ENCODE peak calls at places on chromosomes 4 and X, in nine cellular contexts. O, E, A, R, G, B, M, W and V are unnamed samples.

GRCh38 chr4:87832669-87833068 is at the start of gene MEPE:
- DNase-seq in O (no peak), E (no peak), A (no peak), R (no peak), G (no peak), B (no peak), M (no peak), W (no peak), V (no peak)

GRCh38 chr4:38692421-38692820 is 28.4 kb downstream of the KLF3 start:
- DNase-seq in O (no peak), E (no peak), A (no peak), R (no peak), G (no peak), B (no peak), M (no peak), W (no peak), V (no peak)

GRCh38 chr4:184439856-184440592 is 34.3 kb downstream of the IRF2 start:
- DNase-seq in O (no peak), E (no peak), A (no peak), R (no peak), G (no peak), B (no peak), M (no peak), W (no peak), V (no peak)

GRCh38 chr4:73248821-73249220 is 9.8 kb downstream of the ANKRD17 start:
- DNase-seq in O (no peak), E (no peak), A (no peak), R (no peak), G (no peak), B (no peak), M (no peak), W (no peak), V (no peak)

GRCh38 chr4:77127837-77128621 is 29.0 kb upstream of the CCNG2 start:
- DNase-seq in O (no peak), E (no peak), A (no peak), R (no peak), G (no peak), B (no peak), M (no peak), W (no peak), V (no peak)

GRCh38 chr4:72770708-72771107 is 201.7 kb upstream of the ADAMTS3 start:
- DNase-seq in O (no peak), E (no peak), A (no peak), R (no peak), G (no peak), B (no peak), M (no peak), W (no peak), V (no peak)

GRCh38 chr4:98672583-98673281 is 14.3 kb upstream of the TSPAN5 start:
- DNase-seq in O (no peak), E (no peak), A (no peak), R (no peak), G (no peak), B (no peak), M (no peak), W (no peak), V (no peak)

GRCh38 chr4:6332042-6332668 is 62.5 kb downstream of the WFS1 start:
- DNase-seq in O (peak), E (no peak), A (no peak), R (no peak), G (no peak), B (no peak), M (no peak), W (peak), V (no peak)

GRCh38 chr4:90536408-90536807 is 409.2 kb downstream of the CCSER1 start:
- DNase-seq in O (no peak), E (no peak), A (no peak), R (no peak), G (no peak), B (no peak), M (no peak), W (no peak), V (no peak)

GRCh38 chrX:19566359-19567141 is 51.2 kb upstream of the MAP3K15 start:
- DNase-seq in O (peak), E (no peak), A (no peak), R (no peak), G (peak), B (no peak), M (no peak), W (peak), V (peak)

GRCh38 chrX:63656871-63657580 is 128.0 kb downstream of the ARHGEF9 start:
- DNase-seq in O (no peak), E (no peak), A (no peak), R (no peak), G (no peak), B (no peak), M (no peak), W (no peak), V (no peak)

GRCh38 chr4:55925235-55925634 is 23.5 kb upstream of the CEP135 start:
- DNase-seq in O (no peak), E (no peak), A (no peak), R (no peak), G (no peak), B (no peak), M (no peak), W (peak), V (no peak)

GRCh38 chr4:31051565-31051964 is 331.4 kb downstream of the PCDH7 start:
- DNase-seq in O (no peak), E (no peak), A (no peak), R (no peak), G (no peak), B (no peak), M (no peak), W (no peak), V (no peak)

GRCh38 chr4:187276786-187277408 is 553.2 kb upstream of the FAT1 start:
- DNase-seq in O (no peak), E (no peak), A (no peak), R (no peak), G (no peak), B (no peak), M (no peak), W (no peak), V (no peak)

GRCh38 chr4:10100734-10101216 is 15.8 kb downstream of the WDR1 start:
- DNase-seq in O (peak), E (no peak), A (no peak), R (no peak), G (peak), B (no peak), M (peak), W (no peak), V (no peak)
- TF ChIP-seq POLR2AphosphoS5 in O (no peak), E (no peak), A (no peak), R (peak), G (peak), B (peak), M (no peak), W (no peak), V (peak)

DNA sequence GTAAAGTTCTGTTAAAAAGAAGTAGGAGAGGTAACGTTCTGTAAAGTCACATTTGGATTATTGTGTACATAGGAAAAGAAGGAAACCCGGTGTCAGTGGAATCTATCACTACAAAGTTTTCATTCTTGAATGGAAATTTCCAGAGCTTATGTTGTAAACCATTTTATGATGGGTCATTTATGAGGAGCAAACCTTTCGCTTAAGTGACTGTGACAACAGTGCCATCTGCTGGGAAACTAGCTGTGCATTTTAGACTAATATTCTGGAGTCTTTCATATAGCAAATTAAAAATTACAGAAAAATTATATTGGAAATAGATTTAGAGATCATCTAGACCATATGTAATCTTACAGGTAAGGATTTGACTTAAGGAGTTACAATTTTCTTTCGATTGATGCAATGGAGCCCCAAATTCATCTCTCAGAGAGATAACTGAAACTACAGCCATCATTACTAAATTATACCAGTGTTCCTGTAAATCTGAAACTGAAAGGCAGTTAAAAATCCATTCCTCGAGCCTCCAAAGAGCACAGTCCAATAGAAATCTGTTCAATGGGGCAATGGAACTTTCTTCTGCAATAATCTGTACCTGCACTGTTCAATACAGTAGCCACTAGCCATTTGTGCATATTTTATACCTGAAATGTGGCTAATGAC is 26.9 kb downstream of the ASB9 start:
- DNase-seq in O (peak), E (no peak), A (no peak), R (no peak), G (peak), B (no peak), M (no peak), W (peak), V (peak)
- TF ChIP-seq POLR2AphosphoS5 in O (no peak), E (no peak), A (no peak), R (no peak), G (no peak), B (no peak), M (no peak), W (no peak), V (no peak)

GRCh38 chr4:68869274-68869773 is 53.5 kb downstream of the UGT2B10 start:
- DNase-seq in O (no peak), E (no peak), A (no peak), R (no peak), G (no peak), B (no peak), M (no peak), W (no peak), V (no peak)

GRCh38 chr4:68865760-68866159 is 50.0 kb downstream of the UGT2B10 start:
- DNase-seq in O (no peak), E (no peak), A (no peak), R (no peak), G (no peak), B (no peak), M (no peak), W (peak), V (no peak)

GRCh38 chr4:68865178-68865638 is 49.4 kb downstream of the UGT2B10 start:
- DNase-seq in O (no peak), E (no peak), A (no peak), R (no peak), G (no peak), B (no peak), M (no peak), W (no peak), V (no peak)

GRCh38 chr4:68861057-68861456 is 45.3 kb downstream of the UGT2B10 start:
- DNase-seq in O (no peak), E (no peak), A (no peak), R (no peak), G (no peak), B (no peak), M (no peak), W (no peak), V (no peak)

GRCh38 chr4:68864438-68865177 is 48.8 kb downstream of the UGT2B10 start:
- DNase-seq in O (peak), E (no peak), A (no peak), R (no peak), G (peak), B (no peak), M (no peak), W (no peak), V (no peak)
- TF ChIP-seq POLR2AphosphoS5 in O (peak), E (no peak), A (no peak), R (no peak), G (peak), B (no peak), M (no peak), W (no peak), V (no peak)

GRCh38 chrX:152640039-152640818 is 2.5 kb downstream of the GABRQ start:
- DNase-seq in O (no peak), E (peak), A (no peak), R (no peak), G (no peak), B (no peak), M (no peak), W (peak), V (no peak)
- TF ChIP-seq POLR2AphosphoS5 in O (no peak), E (no peak), A (no peak), R (no peak), G (no peak), B (no peak), M (no peak), W (no peak), V (no peak)

DNA sequence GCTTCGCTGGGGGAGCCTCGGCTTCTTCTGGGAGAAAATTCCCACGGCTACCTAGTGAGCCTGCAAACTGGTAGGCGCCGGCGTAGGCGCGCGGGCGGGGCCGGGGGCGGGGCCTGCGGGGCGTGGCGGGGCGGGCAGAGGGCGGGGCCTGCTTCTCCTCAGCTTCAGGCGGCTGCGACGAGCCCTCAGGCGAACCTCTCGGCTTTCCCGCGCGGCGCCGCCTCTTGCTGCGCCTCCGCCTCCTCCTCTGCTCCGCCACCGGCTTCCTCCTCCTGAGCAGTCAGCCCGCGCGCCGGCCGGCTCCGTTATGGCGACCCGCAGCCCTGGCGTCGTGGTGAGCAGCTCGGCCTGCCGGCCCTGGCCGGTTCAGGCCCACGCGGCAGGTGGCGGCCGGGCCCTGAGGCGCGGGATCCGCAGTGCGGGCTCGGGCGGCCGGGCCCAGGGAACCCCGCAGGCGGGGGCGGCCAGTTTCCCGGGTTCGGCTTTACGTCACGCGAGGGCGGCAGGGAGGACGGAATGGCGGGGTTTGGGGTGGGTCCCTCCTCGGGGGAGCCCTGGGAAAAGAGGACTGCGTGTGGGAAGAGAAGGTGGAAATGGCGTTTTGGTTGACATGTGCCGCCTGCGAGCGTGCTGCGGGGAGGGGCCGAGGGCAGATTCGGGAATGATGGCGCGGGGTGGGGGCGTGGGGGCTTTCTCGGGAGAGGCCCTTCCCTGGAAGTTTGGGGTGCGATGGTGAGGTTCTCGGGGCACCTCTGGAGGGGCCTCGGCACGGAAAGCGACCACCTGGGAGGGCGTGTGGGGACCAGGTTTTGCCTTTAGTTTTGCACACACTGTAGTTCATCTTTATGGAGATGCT is at the start of gene HPRT1:
- DNase-seq in O (peak), E (peak), A (peak), R (peak), G (peak), B (peak), M (peak), W (peak), V (no peak)
- TF ChIP-seq POLR2AphosphoS5 in O (peak), E (peak), A (no peak), R (peak), G (no peak), B (peak), M (no peak), W (peak), V (peak)

DNA sequence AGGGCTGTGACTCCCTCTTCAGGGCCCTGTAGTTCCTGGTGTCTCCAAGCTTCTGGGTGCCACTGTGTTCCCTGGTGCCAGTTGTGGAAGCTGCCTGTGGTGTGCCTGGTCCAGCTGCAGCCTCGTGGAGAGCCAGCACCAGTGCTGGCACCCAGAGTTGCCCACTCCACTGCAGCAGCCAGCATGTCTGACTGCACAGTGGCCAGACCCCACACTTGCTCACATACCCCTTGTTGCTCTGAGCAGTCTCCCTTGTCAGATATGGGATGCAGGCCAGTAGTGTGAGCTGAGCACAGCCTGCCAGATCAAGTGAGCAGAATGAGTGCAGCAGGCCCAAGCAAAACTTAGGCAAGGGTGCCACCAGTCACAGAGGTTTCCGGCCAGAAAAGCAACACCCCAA is 108.6 kb downstream of the ZMAT1 start:
- DNase-seq in O (no peak), E (no peak), A (no peak), R (no peak), G (no peak), B (no peak), M (no peak), W (no peak), V (no peak)
- TF ChIP-seq POLR2AphosphoS5 in O (no peak), E (no peak), A (no peak), R (no peak), G (no peak), B (no peak), M (no peak), W (no peak), V (no peak)

GRCh38 chr4:36349904-36350554 is 68.6 kb downstream of the DTHD1 start:
- DNase-seq in O (no peak), E (no peak), A (no peak), R (no peak), G (no peak), B (no peak), M (no peak), W (no peak), V (no peak)
- TF ChIP-seq POLR2AphosphoS5 in O (no peak), E (no peak), A (no peak), R (no peak), G (no peak), B (no peak), M (no peak), W (no peak), V (no peak)

DNA sequence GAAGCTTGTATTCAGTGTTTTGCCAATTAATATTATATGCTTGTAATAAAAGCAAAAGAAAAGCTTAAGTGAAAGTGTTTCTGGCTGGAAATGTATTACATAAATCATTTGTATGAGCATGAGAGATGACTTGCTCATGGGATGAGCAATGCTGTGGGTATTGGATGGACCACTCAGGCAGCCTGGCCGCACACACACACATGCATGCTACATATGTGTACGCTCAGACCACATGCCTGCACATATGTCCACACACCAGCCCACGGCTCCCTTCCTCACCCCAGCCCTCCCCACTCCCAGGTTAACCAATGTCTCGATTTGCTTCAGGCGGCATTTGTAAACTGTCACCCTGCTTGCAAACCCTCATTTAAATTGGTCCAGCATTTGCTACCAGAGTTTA is 55.9 kb downstream of the CPLX1 start:
- DNase-seq in O (no peak), E (no peak), A (no peak), R (no peak), G (no peak), B (no peak), M (no peak), W (no peak), V (no peak)
- TF ChIP-seq POLR2AphosphoS5 in O (no peak), E (no peak), A (no peak), R (peak), G (no peak), B (no peak), M (no peak), W (no peak), V (no peak)

GRCh38 chr4:172352351-172352750 is 539.1 kb downstream of the GALNTL6 start:
- DNase-seq in O (no peak), E (no peak), A (no peak), R (no peak), G (no peak), B (no peak), M (no peak), W (no peak), V (no peak)

GRCh38 chr4:172357006-172357405 is 543.8 kb downstream of the GALNTL6 start:
- DNase-seq in O (no peak), E (no peak), A (no peak), R (no peak), G (no peak), B (no peak), M (no peak), W (no peak), V (no peak)

GRCh38 chr4:172356002-172356401 is 542.8 kb downstream of the GALNTL6 start:
- DNase-seq in O (no peak), E (no peak), A (no peak), R (no peak), G (no peak), B (no peak), M (no peak), W (no peak), V (no peak)
- TF ChIP-seq POLR2AphosphoS5 in O (peak), E (no peak), A (no peak), R (no peak), G (no peak), B (no peak), M (no peak), W (no peak), V (no peak)

GRCh38 chr4:12084690-12085089 is 656.0 kb upstream of the HS3ST1 start:
- DNase-seq in O (no peak), E (no peak), A (no peak), R (no peak), G (no peak), B (no peak), M (no peak), W (no peak), V (no peak)
- TF ChIP-seq POLR2AphosphoS5 in O (no peak), E (no peak), A (no peak), R (no peak), G (no peak), B (no peak), M (no peak), W (no peak), V (no peak)